ENCODE peak calls at places on chromosome 15, in ten cellular contexts. G is AG10803, I is psoas muscle, P is dorsolateral prefrontal cortex, Q is transverse colon, F is cardiac fibroblast, Y is choroid plexus epithelial cell, O is HepG2, U is WERI-Rb-1, D is heart left ventricle. E is an unnamed sample.

GRCh38 chr15:63072023-63072650 is 29.6 kb downstream of the TPM1 start:
- DNase-seq in G (no peak), I (no peak), P (no peak), Q (no peak), F (no peak), Y (no peak), O (no peak), U (no peak), D (no peak), E (no peak)

GRCh38 chr15:44535509-44536297 is 1.2 kb upstream of the EIF3J start:
- DNase-seq in G (no peak), I (no peak), P (no peak), Q (peak; percentile 32), F (no peak), Y (peak; percentile 30), O (peak; percentile 15), U (peak; percentile 22), D (no peak), E (no peak)

GRCh38 chr15:44753345-44753744 is 17.0 kb downstream of the TRIM69 start:
- DNase-seq in G (no peak), I (no peak), P (no peak), Q (no peak), F (no peak), Y (no peak), O (no peak), U (no peak), D (no peak), E (no peak)

GRCh38 chr15:55247276-55247675 is 42.3 kb downstream of the RAB27A start:
- DNase-seq in G (no peak), I (no peak), P (no peak), Q (no peak), F (no peak), Y (no peak), O (no peak), U (no peak), D (no peak), E (no peak)

GRCh38 chr15:60871731-60872130 is 357.4 kb downstream of the RORA start:
- DNase-seq in G (peak; percentile 10), I (no peak), P (no peak), Q (no peak), F (no peak), Y (peak; percentile 20), O (no peak), U (no peak), D (no peak), E (peak; percentile 58)

GRCh38 chr15:74584204-74584603 is 31.4 kb upstream of the CLK3 start:
- DNase-seq in G (no peak), I (no peak), P (no peak), Q (no peak), F (no peak), Y (no peak), O (no peak), U (no peak), D (no peak), E (no peak)

GRCh38 chr15:45919806-45920205 is 285.0 kb downstream of the SQOR start:
- DNase-seq in G (peak; percentile 74), I (no peak), P (no peak), Q (no peak), F (peak; percentile 73), Y (peak; percentile 7), O (peak; percentile 32), U (no peak), D (no peak), E (peak; percentile 23)

GRCh38 chr15:94185547-94186236 is 45.7 kb upstream of the MCTP2 start:
- DNase-seq in G (no peak), I (no peak), P (no peak), Q (no peak), F (no peak), Y (no peak), O (no peak), U (no peak), D (no peak), E (no peak)

GRCh38 chr15:82307714-82308081 is 41.6 kb downstream of the GOLGA6L10 start:
- DNase-seq in G (no peak), I (no peak), P (no peak), Q (no peak), F (no peak), Y (no peak), O (no peak), U (no peak), D (no peak), E (no peak)

GRCh38 chr15:28983432-28984311 is 97.9 kb downstream of the APBA2 start:
- DNase-seq in G (no peak), I (no peak), P (no peak), Q (no peak), F (no peak), Y (no peak), O (no peak), U (no peak), D (no peak), E (no peak)

GRCh38 chr15:65246939-65247338 is 35.7 kb upstream of the CILP start:
- DNase-seq in G (no peak), I (no peak), P (no peak), Q (no peak), F (no peak), Y (no peak), O (no peak), U (no peak), D (no peak), E (no peak)

DNA sequence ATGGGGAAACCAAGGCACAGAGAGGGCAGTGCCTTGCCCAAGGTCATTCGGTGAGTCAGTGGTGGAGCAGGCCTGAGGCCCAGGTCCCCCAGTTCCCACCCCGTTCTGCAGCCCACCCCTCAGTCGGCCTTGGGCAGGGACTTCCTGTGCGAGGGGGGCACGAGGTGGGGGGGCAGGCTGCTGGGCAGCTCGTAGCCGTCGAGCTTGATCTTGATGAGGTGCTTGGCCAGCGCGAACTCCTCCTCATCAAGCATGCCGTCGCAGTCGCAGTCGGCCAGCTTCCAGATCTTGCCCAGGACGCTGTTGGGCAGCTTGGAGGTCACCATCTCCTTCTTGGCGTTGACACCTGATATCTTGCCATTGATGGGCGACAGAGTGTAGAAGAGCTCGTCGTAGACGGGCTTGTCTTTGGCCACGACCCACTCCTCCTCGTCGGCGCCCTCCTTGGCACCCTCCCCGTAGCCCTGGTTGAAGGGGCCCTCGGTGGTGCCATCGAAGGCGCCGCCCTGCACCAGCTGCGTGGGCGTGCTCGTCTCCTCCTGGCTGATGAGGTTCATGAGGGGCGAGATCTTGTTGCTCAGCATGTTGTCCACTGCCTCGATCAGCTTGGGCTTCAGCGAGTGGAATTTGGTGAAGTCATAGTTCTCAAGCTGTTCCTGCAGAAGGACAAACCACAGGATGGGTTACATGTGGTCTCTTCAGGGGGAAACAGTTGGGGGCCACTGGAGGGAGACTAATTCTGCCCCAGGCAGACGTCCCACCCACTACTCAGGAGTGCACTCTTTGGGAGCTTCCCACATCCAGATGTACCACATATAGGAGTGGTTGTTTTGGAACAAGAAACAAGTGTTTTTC is 6.9 kb upstream of the SPTBN5 start:
- DNase-seq in G (no peak), I (no peak), P (no peak), Q (no peak), F (no peak), Y (peak; percentile 20), O (no peak), U (no peak), D (no peak), E (no peak)
- TF ChIP-seq CTCF in G (no peak), I (no peak), P (no peak), Q (no peak), F (no peak), Y (no peak), O (no peak), U (no peak), D (no peak), E (no peak)

GRCh38 chr15:90414408-90415028 is 26.5 kb downstream of the IQGAP1 start:
- DNase-seq in G (peak; percentile 71), I (no peak), P (no peak), Q (no peak), F (peak; percentile 34), Y (peak; percentile 88), O (no peak), U (no peak), D (no peak), E (no peak)
- H3K4me3 ChIP-seq in G (no peak overlapping the region), I (no peak overlapping the region), P (no peak overlapping the region), Q (no peak overlapping the region), F (no peak overlapping the region), Y (peak overlapping the region; percentile 21), O (no peak overlapping the region), U (no peak overlapping the region), D (no peak overlapping the region), E (no peak overlapping the region)

GRCh38 chr15:98403569-98403968 is 244.8 kb upstream of the IGF1R start:
- DNase-seq in G (no peak), I (no peak), P (no peak), Q (no peak), F (no peak), Y (no peak), O (no peak), U (no peak), D (no peak), E (no peak)
- TF ChIP-seq CTCF in G (no peak), I (no peak), P (no peak), Q (no peak), F (no peak), Y (no peak), O (no peak), U (no peak), D (no peak), E (no peak)

DNA sequence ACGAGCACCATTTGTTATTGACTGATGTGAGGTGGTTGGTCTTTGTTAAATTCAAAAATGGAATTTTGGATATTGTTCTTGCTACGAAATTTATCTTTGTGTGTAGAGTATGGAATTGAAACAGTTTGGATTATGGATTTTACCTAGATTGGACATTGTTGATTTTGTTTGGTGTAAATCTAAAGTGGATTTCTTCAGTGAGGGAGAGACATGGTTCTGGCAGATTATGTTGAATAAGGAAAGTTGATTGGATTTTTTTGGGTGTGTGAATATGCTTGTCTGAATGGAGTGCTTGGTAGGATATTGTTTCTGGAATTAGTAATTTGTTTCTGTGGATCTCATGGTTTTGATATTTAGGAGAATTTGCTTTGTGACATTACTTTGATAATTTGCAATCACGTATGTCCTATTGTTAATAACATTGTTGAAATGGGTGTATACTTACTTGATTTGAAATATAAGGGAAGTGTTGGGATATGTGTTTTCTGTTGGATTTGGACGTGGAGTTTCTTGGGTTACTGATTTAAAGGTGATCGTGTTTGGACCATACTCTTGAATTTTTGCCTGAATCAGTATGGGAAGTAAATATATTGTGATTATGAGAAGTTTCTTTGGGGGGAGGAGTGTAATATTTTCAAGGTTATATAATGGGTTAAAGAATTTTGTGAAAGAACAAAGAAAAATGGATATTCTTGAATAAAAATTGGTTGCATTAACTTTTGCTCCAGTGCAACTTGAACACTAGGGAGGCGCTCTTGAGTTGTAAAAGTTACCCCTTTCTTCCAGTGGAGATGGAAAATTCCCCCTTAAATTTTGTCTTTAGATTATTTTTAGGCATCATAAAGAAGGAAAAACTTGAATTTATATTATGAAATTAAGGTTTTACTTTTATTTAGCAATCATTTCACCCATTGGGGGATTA is 875 bp upstream of the CHD2 start:
- DNase-seq in G (no peak), I (no peak), P (no peak), Q (no peak), F (no peak), Y (no peak), O (no peak), U (no peak), D (no peak), E (no peak)
- H3K4me3 ChIP-seq in G (no peak overlapping the region), I (peak overlapping the region; percentile 68), P (peak overlapping the region; percentile 84), Q (peak overlapping the region; percentile 82), F (no peak overlapping the region), Y (no peak overlapping the region), O (peak overlapping the region; percentile 88), U (no peak overlapping the region), D (peak overlapping the region; percentile 61), E (no peak overlapping the region)

GRCh38 chr15:58182460-58183163 is 44.4 kb downstream of the AQP9 start:
- DNase-seq in G (peak; percentile 40), I (peak; percentile 25), P (peak; percentile 38), Q (peak; percentile 14), F (peak; percentile 71), Y (peak; percentile 63), O (peak; percentile 37), U (peak; percentile 59), D (peak; percentile 42), E (no peak)
- TF ChIP-seq CTCF in G (peak; percentile 96), I (peak; percentile 68), P (peak; percentile 47), Q (peak; percentile 50), F (peak; percentile 93), Y (peak; percentile 97), O (peak; percentile 96), U (peak; percentile 97), D (peak; percentile 82), E (peak; percentile 99)

E was measured in AG09309.